ENCODE peak calls at places on chromosome 9, in nine cellular contexts. One of them, this sample, is unnamed.

GRCh38 chr9:121059998-121060636 is 10.0 kb upstream of the C5 start:
- DNase-seq in endodermal cell: peak
- DNase-seq in endothelial cell of umbilical vein: peak
- DNase-seq in HCT116: peak
- DNase-seq in fibroblast of lung: peak
- DNase-seq in MM.1S: peak
- DNase-seq in trophoblast cell: peak
- DNase-seq in mesendoderm: peak
- DNase-seq in neural progenitor cell: peak
- DNase-seq in this sample: no peak

GRCh38 chr9:115327441-115328122 is 209.6 kb upstream of the TNC start:
- DNase-seq in endodermal cell: no peak
- DNase-seq in endothelial cell of umbilical vein: no peak
- DNase-seq in HCT116: no peak
- DNase-seq in fibroblast of lung: peak
- DNase-seq in MM.1S: no peak
- DNase-seq in trophoblast cell: no peak
- DNase-seq in mesendoderm: no peak
- DNase-seq in neural progenitor cell: no peak
- DNase-seq in this sample: no peak

GRCh38 chr9:137776306-137776995 is 101.1 kb upstream of the CACNA1B start:
- DNase-seq in endodermal cell: no peak
- DNase-seq in endothelial cell of umbilical vein: no peak
- DNase-seq in HCT116: no peak
- DNase-seq in fibroblast of lung: no peak
- DNase-seq in MM.1S: no peak
- DNase-seq in trophoblast cell: no peak
- DNase-seq in mesendoderm: no peak
- DNase-seq in neural progenitor cell: no peak
- DNase-seq in this sample: peak

GRCh38 chr9:27638716-27639115 is 65.4 kb upstream of the C9orf72 start:
- DNase-seq in endodermal cell: no peak
- DNase-seq in endothelial cell of umbilical vein: no peak
- DNase-seq in HCT116: no peak
- DNase-seq in fibroblast of lung: no peak
- DNase-seq in MM.1S: no peak
- DNase-seq in trophoblast cell: peak
- DNase-seq in mesendoderm: peak
- DNase-seq in neural progenitor cell: no peak
- DNase-seq in this sample: no peak

GRCh38 chr9:136679431-136679941 is 7.8 kb downstream of the AGPAT2 start:
- DNase-seq in endodermal cell: no peak
- DNase-seq in endothelial cell of umbilical vein: no peak
- DNase-seq in HCT116: no peak
- DNase-seq in fibroblast of lung: no peak
- DNase-seq in MM.1S: no peak
- DNase-seq in trophoblast cell: no peak
- DNase-seq in mesendoderm: no peak
- DNase-seq in neural progenitor cell: no peak
- DNase-seq in this sample: no peak

GRCh38 chr9:86405926-86406325 is 51.7 kb upstream of the TUT7 start:
- DNase-seq in endodermal cell: peak
- DNase-seq in endothelial cell of umbilical vein: no peak
- DNase-seq in HCT116: peak
- DNase-seq in fibroblast of lung: peak
- DNase-seq in MM.1S: no peak
- DNase-seq in trophoblast cell: peak
- DNase-seq in mesendoderm: peak
- DNase-seq in neural progenitor cell: peak
- DNase-seq in this sample: no peak

GRCh38 chr9:87515086-87515485 is 17.4 kb downstream of the DAPK1 start:
- DNase-seq in endodermal cell: peak
- DNase-seq in endothelial cell of umbilical vein: no peak
- DNase-seq in HCT116: no peak
- DNase-seq in fibroblast of lung: no peak
- DNase-seq in MM.1S: no peak
- DNase-seq in trophoblast cell: no peak
- DNase-seq in mesendoderm: no peak
- DNase-seq in neural progenitor cell: no peak
- DNase-seq in this sample: no peak

GRCh38 chr9:3968891-3969290 is 331.0 kb downstream of the GLIS3 start:
- DNase-seq in endodermal cell: no peak
- DNase-seq in endothelial cell of umbilical vein: no peak
- DNase-seq in HCT116: peak
- DNase-seq in fibroblast of lung: peak
- DNase-seq in MM.1S: no peak
- DNase-seq in trophoblast cell: peak
- DNase-seq in mesendoderm: no peak
- DNase-seq in neural progenitor cell: no peak
- DNase-seq in this sample: no peak

GRCh38 chr9:104227108-104227507 is 133.0 kb downstream of the SMC2 start:
- DNase-seq in endodermal cell: no peak
- DNase-seq in endothelial cell of umbilical vein: no peak
- DNase-seq in HCT116: no peak
- DNase-seq in fibroblast of lung: peak
- DNase-seq in MM.1S: no peak
- DNase-seq in trophoblast cell: peak
- DNase-seq in mesendoderm: no peak
- DNase-seq in neural progenitor cell: no peak
- DNase-seq in this sample: no peak

GRCh38 chr9:126721531-126722098 is 83.2 kb upstream of the ZBTB43 start:
- DNase-seq in endodermal cell: no peak
- DNase-seq in endothelial cell of umbilical vein: no peak
- DNase-seq in HCT116: no peak
- DNase-seq in fibroblast of lung: no peak
- DNase-seq in MM.1S: no peak
- DNase-seq in trophoblast cell: no peak
- DNase-seq in mesendoderm: no peak
- DNase-seq in neural progenitor cell: no peak
- DNase-seq in this sample: peak

GRCh38 chr9:97293207-97293721 is 14.2 kb upstream of the CCDC180 start:
- DNase-seq in endodermal cell: peak
- DNase-seq in endothelial cell of umbilical vein: peak
- DNase-seq in HCT116: no peak
- DNase-seq in fibroblast of lung: peak
- DNase-seq in MM.1S: no peak
- DNase-seq in trophoblast cell: no peak
- DNase-seq in mesendoderm: peak
- DNase-seq in neural progenitor cell: no peak
- DNase-seq in this sample: peak

GRCh38 chr9:90044263-90044662 is 439.5 kb downstream of the GADD45G start:
- DNase-seq in endodermal cell: peak
- DNase-seq in endothelial cell of umbilical vein: no peak
- DNase-seq in HCT116: no peak
- DNase-seq in fibroblast of lung: no peak
- DNase-seq in MM.1S: no peak
- DNase-seq in trophoblast cell: no peak
- DNase-seq in mesendoderm: no peak
- DNase-seq in neural progenitor cell: no peak
- DNase-seq in this sample: no peak

GRCh38 chr9:76873056-76873792 is 32.7 kb downstream of the PRUNE2 start:
- DNase-seq in endodermal cell: peak
- DNase-seq in endothelial cell of umbilical vein: no peak
- DNase-seq in HCT116: no peak
- DNase-seq in fibroblast of lung: no peak
- DNase-seq in MM.1S: no peak
- DNase-seq in trophoblast cell: no peak
- DNase-seq in mesendoderm: peak
- DNase-seq in neural progenitor cell: peak
- DNase-seq in this sample: no peak
- H3K9ac ChIP-seq in endodermal cell: no peak
- H3K9ac ChIP-seq in endothelial cell of umbilical vein: no peak
- H3K9ac ChIP-seq in HCT116: no peak
- H3K9ac ChIP-seq in fibroblast of lung: no peak
- H3K9ac ChIP-seq in MM.1S: no peak
- H3K9ac ChIP-seq in trophoblast cell: no peak
- H3K9ac ChIP-seq in mesendoderm: no peak
- H3K9ac ChIP-seq in neural progenitor cell: no peak
- H3K9ac ChIP-seq in this sample: no peak

DNA sequence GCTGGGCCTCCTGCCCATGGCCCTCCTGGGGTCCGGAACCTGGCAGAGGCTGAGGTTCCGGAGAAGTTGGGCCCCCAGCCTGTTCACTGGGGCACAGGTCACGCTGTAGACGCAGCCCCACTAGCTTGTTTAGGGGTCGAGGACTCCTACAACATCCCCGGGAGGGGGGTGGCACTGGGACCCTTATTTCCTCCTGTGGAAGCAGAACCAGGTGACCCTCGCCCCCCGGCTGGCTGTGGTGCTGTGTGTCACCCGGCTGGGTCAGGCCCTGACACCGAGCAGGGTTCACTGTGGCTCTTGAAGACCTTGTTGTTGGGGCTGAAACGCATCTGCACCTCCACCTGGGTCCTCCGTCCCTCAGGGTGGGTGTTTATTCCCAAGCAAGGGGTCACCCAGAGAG is 164.5 kb upstream of the IER5L start:
- DNase-seq in endodermal cell: no peak
- DNase-seq in endothelial cell of umbilical vein: no peak
- DNase-seq in HCT116: no peak
- DNase-seq in fibroblast of lung: no peak
- DNase-seq in MM.1S: no peak
- DNase-seq in trophoblast cell: no peak
- DNase-seq in mesendoderm: no peak
- DNase-seq in neural progenitor cell: no peak
- DNase-seq in this sample: no peak
- H3K9ac ChIP-seq in endodermal cell: no peak
- H3K9ac ChIP-seq in endothelial cell of umbilical vein: no peak
- H3K9ac ChIP-seq in HCT116: no peak
- H3K9ac ChIP-seq in fibroblast of lung: no peak
- H3K9ac ChIP-seq in MM.1S: no peak
- H3K9ac ChIP-seq in trophoblast cell: no peak
- H3K9ac ChIP-seq in mesendoderm: no peak
- H3K9ac ChIP-seq in neural progenitor cell: no peak
- H3K9ac ChIP-seq in this sample: no peak

GRCh38 chr9:109969559-109970237 is 189.7 kb downstream of the PALM2AKAP2 start:
- DNase-seq in endodermal cell: no peak
- DNase-seq in endothelial cell of umbilical vein: peak
- DNase-seq in HCT116: no peak
- DNase-seq in fibroblast of lung: no peak
- DNase-seq in MM.1S: no peak
- DNase-seq in trophoblast cell: no peak
- DNase-seq in mesendoderm: no peak
- DNase-seq in neural progenitor cell: no peak
- DNase-seq in this sample: no peak
- H3K9ac ChIP-seq in endodermal cell: no peak
- H3K9ac ChIP-seq in endothelial cell of umbilical vein: peak
- H3K9ac ChIP-seq in HCT116: no peak
- H3K9ac ChIP-seq in fibroblast of lung: no peak
- H3K9ac ChIP-seq in MM.1S: no peak
- H3K9ac ChIP-seq in trophoblast cell: no peak
- H3K9ac ChIP-seq in mesendoderm: no peak
- H3K9ac ChIP-seq in neural progenitor cell: no peak
- H3K9ac ChIP-seq in this sample: no peak

GRCh38 chr9:123753669-123754307 is 176.1 kb downstream of the DENND1A start:
- DNase-seq in endodermal cell: no peak
- DNase-seq in endothelial cell of umbilical vein: no peak
- DNase-seq in HCT116: no peak
- DNase-seq in fibroblast of lung: no peak
- DNase-seq in MM.1S: peak
- DNase-seq in trophoblast cell: no peak
- DNase-seq in mesendoderm: no peak
- DNase-seq in neural progenitor cell: no peak
- DNase-seq in this sample: no peak
- H3K9ac ChIP-seq in endodermal cell: no peak
- H3K9ac ChIP-seq in endothelial cell of umbilical vein: no peak
- H3K9ac ChIP-seq in HCT116: no peak
- H3K9ac ChIP-seq in fibroblast of lung: no peak
- H3K9ac ChIP-seq in MM.1S: no peak
- H3K9ac ChIP-seq in trophoblast cell: no peak
- H3K9ac ChIP-seq in mesendoderm: no peak
- H3K9ac ChIP-seq in neural progenitor cell: no peak
- H3K9ac ChIP-seq in this sample: no peak

DNA sequence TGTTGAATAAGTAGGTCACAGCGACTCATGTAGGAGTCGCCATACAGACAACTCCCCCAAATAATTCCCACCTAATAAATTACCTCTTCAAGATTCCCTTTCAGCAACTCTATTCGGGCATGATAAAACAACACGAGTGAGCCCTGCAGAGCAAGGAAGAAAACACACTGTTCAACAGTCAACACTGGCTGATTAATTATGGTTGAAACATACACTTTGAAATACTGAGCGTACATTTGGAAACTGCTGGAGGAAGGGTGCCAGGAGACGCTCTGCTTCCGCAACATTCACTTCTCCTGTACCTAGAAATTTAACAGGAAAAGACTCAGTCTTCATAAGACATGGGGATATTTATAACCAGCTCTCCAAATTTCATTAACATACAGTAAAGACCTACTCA is 117.5 kb downstream of the TTC39B start:
- DNase-seq in endodermal cell: no peak
- DNase-seq in endothelial cell of umbilical vein: no peak
- DNase-seq in HCT116: no peak
- DNase-seq in fibroblast of lung: no peak
- DNase-seq in MM.1S: no peak
- DNase-seq in trophoblast cell: no peak
- DNase-seq in mesendoderm: no peak
- DNase-seq in neural progenitor cell: no peak
- DNase-seq in this sample: no peak
- H3K9ac ChIP-seq in endodermal cell: no peak
- H3K9ac ChIP-seq in endothelial cell of umbilical vein: no peak
- H3K9ac ChIP-seq in HCT116: no peak
- H3K9ac ChIP-seq in fibroblast of lung: no peak
- H3K9ac ChIP-seq in MM.1S: no peak
- H3K9ac ChIP-seq in trophoblast cell: no peak
- H3K9ac ChIP-seq in mesendoderm: no peak
- H3K9ac ChIP-seq in neural progenitor cell: no peak
- H3K9ac ChIP-seq in this sample: no peak

DNA sequence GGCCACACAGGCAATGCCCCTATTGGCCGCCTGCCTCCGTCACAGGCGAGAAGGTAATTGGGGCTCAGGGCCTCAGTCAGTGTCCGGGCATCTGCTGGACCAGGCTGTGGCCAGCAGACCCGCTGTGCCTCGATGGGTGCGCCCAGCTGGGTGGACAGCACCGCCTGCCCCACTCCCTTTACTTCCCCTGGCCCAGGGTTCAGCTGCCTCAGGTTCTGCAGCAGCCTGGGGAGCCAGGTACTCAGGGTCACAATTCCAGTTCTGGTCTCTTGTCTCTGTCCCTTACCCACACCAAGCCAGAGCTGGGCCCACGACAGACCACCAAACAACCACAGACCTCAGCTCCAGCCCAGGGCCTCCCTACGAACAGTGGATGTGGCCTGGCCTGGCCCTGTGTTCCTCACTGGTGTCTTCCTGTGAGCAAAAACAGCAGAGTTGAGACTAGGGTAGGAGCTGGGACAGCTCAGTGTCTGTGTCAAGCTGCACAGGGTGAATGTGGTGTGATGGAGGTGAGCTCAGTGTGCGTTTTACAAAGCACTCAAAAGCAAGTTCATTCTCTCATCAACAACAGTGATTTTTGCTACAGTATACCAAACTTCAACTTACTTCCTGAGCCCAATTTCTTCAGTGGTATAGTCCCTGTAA is 33.4 kb upstream of the SUSD3 start:
- DNase-seq in endodermal cell: no peak
- DNase-seq in endothelial cell of umbilical vein: no peak
- DNase-seq in HCT116: no peak
- DNase-seq in fibroblast of lung: no peak
- DNase-seq in MM.1S: no peak
- DNase-seq in trophoblast cell: no peak
- DNase-seq in mesendoderm: no peak
- DNase-seq in neural progenitor cell: no peak
- DNase-seq in this sample: no peak
- H3K9ac ChIP-seq in endodermal cell: no peak
- H3K9ac ChIP-seq in endothelial cell of umbilical vein: no peak
- H3K9ac ChIP-seq in HCT116: no peak
- H3K9ac ChIP-seq in fibroblast of lung: no peak
- H3K9ac ChIP-seq in MM.1S: no peak
- H3K9ac ChIP-seq in trophoblast cell: no peak
- H3K9ac ChIP-seq in mesendoderm: no peak
- H3K9ac ChIP-seq in neural progenitor cell: no peak
- H3K9ac ChIP-seq in this sample: no peak

This sample was measured in kidney.